ENCODE peak calls at places on chromosome 22, in nine cellular contexts. One of them, this sample, is unnamed.

GRCh38 chr22:25281675-25282345 is 62.4 kb downstream of the CRYBB2 start:
- DNase-seq in astrocyte of the spinal cord: no peak
- DNase-seq in cardiac fibroblast: no peak
- DNase-seq in uterus: no peak
- DNase-seq in brain microvascular endothelial cell: no peak
- DNase-seq in epithelial cell of esophagus: no peak
- DNase-seq in GM23338: peak; percentile 78
- DNase-seq in fibroblast of mammary gland: no peak
- DNase-seq in cardiac muscle cell: no peak
- DNase-seq in this sample: no peak

GRCh38 chr22:45876136-45877035 is 100.6 kb downstream of the WNT7B start:
- DNase-seq in astrocyte of the spinal cord: no peak
- DNase-seq in cardiac fibroblast: no peak
- DNase-seq in uterus: no peak
- DNase-seq in brain microvascular endothelial cell: no peak
- DNase-seq in epithelial cell of esophagus: no peak
- DNase-seq in GM23338: no peak
- DNase-seq in fibroblast of mammary gland: no peak
- DNase-seq in cardiac muscle cell: no peak
- DNase-seq in this sample: no peak

GRCh38 chr22:24506802-24507438 is 11.8 kb downstream of the UPB1 start:
- DNase-seq in astrocyte of the spinal cord: no peak
- DNase-seq in cardiac fibroblast: peak; percentile 69
- DNase-seq in uterus: no peak
- DNase-seq in brain microvascular endothelial cell: no peak
- DNase-seq in epithelial cell of esophagus: peak; percentile 66
- DNase-seq in GM23338: peak; percentile 34
- DNase-seq in fibroblast of mammary gland: peak; percentile 46
- DNase-seq in cardiac muscle cell: no peak
- DNase-seq in this sample: peak; percentile 54

GRCh38 chr22:43185860-43186261 is 1.1 kb downstream of the TTLL12 start:
- DNase-seq in astrocyte of the spinal cord: no peak
- DNase-seq in cardiac fibroblast: no peak
- DNase-seq in uterus: peak; percentile 53
- DNase-seq in brain microvascular endothelial cell: peak; percentile 20
- DNase-seq in epithelial cell of esophagus: peak; percentile 42
- DNase-seq in GM23338: peak; percentile 43
- DNase-seq in fibroblast of mammary gland: peak; percentile 37
- DNase-seq in cardiac muscle cell: peak; percentile 50
- DNase-seq in this sample: peak; percentile 18

GRCh38 chr22:34036936-34037335 is 116.7 kb upstream of the LARGE1 start:
- DNase-seq in astrocyte of the spinal cord: no peak
- DNase-seq in cardiac fibroblast: no peak
- DNase-seq in uterus: no peak
- DNase-seq in brain microvascular endothelial cell: no peak
- DNase-seq in epithelial cell of esophagus: no peak
- DNase-seq in GM23338: peak; percentile 62
- DNase-seq in fibroblast of mammary gland: no peak
- DNase-seq in cardiac muscle cell: no peak
- DNase-seq in this sample: peak; percentile 3

GRCh38 chr22:29998627-29999026 is 81.6 kb upstream of the HORMAD2 start:
- DNase-seq in astrocyte of the spinal cord: no peak
- DNase-seq in cardiac fibroblast: peak; percentile 86
- DNase-seq in uterus: no peak
- DNase-seq in brain microvascular endothelial cell: no peak
- DNase-seq in epithelial cell of esophagus: no peak
- DNase-seq in GM23338: peak; percentile 46
- DNase-seq in fibroblast of mammary gland: peak; percentile 73
- DNase-seq in cardiac muscle cell: no peak
- DNase-seq in this sample: peak; percentile 9

GRCh38 chr22:45877651-45878050 is 99.3 kb downstream of the WNT7B start:
- DNase-seq in astrocyte of the spinal cord: no peak
- DNase-seq in cardiac fibroblast: no peak
- DNase-seq in uterus: no peak
- DNase-seq in brain microvascular endothelial cell: no peak
- DNase-seq in epithelial cell of esophagus: no peak
- DNase-seq in GM23338: no peak
- DNase-seq in fibroblast of mammary gland: no peak
- DNase-seq in cardiac muscle cell: no peak
- DNase-seq in this sample: no peak

GRCh38 chr22:47782461-47783075 is 1020.1 kb downstream of the TBC1D22A start:
- DNase-seq in astrocyte of the spinal cord: no peak
- DNase-seq in cardiac fibroblast: no peak
- DNase-seq in uterus: no peak
- DNase-seq in brain microvascular endothelial cell: no peak
- DNase-seq in epithelial cell of esophagus: no peak
- DNase-seq in GM23338: no peak
- DNase-seq in fibroblast of mammary gland: no peak
- DNase-seq in cardiac muscle cell: no peak
- DNase-seq in this sample: no peak

GRCh38 chr22:40196628-40197027 is 18.9 kb downstream of the TNRC6B start:
- DNase-seq in astrocyte of the spinal cord: peak; percentile 92
- DNase-seq in cardiac fibroblast: peak; percentile 94
- DNase-seq in uterus: peak; percentile 80
- DNase-seq in brain microvascular endothelial cell: peak; percentile 90
- DNase-seq in epithelial cell of esophagus: peak; percentile 92
- DNase-seq in GM23338: no peak
- DNase-seq in fibroblast of mammary gland: peak; percentile 98
- DNase-seq in cardiac muscle cell: peak; percentile 89
- DNase-seq in this sample: peak; percentile 29

GRCh38 chr22:43006753-43007152 is 8.2 kb downstream of the PACSIN2 start:
- DNase-seq in astrocyte of the spinal cord: no peak
- DNase-seq in cardiac fibroblast: no peak
- DNase-seq in uterus: no peak
- DNase-seq in brain microvascular endothelial cell: no peak
- DNase-seq in epithelial cell of esophagus: no peak
- DNase-seq in GM23338: no peak
- DNase-seq in fibroblast of mammary gland: no peak
- DNase-seq in cardiac muscle cell: no peak
- DNase-seq in this sample: no peak

GRCh38 chr22:24162377-24162927 is 18.8 kb upstream of the SUSD2 start:
- DNase-seq in astrocyte of the spinal cord: no peak
- DNase-seq in cardiac fibroblast: no peak
- DNase-seq in uterus: no peak
- DNase-seq in brain microvascular endothelial cell: no peak
- DNase-seq in epithelial cell of esophagus: no peak
- DNase-seq in GM23338: no peak
- DNase-seq in fibroblast of mammary gland: no peak
- DNase-seq in cardiac muscle cell: no peak
- DNase-seq in this sample: peak; percentile 33

GRCh38 chr22:45268167-45268957 is 16.4 kb upstream of the UPK3A start:
- DNase-seq in astrocyte of the spinal cord: no peak
- DNase-seq in cardiac fibroblast: no peak
- DNase-seq in uterus: peak; percentile 40
- DNase-seq in brain microvascular endothelial cell: no peak
- DNase-seq in epithelial cell of esophagus: no peak
- DNase-seq in GM23338: peak; percentile 95
- DNase-seq in fibroblast of mammary gland: no peak
- DNase-seq in cardiac muscle cell: peak; percentile 21
- DNase-seq in this sample: no peak

GRCh38 chr22:48070760-48071159 is 1308.3 kb downstream of the TBC1D22A start:
- DNase-seq in astrocyte of the spinal cord: no peak
- DNase-seq in cardiac fibroblast: no peak
- DNase-seq in uterus: no peak
- DNase-seq in brain microvascular endothelial cell: no peak
- DNase-seq in epithelial cell of esophagus: no peak
- DNase-seq in GM23338: peak; percentile 22
- DNase-seq in fibroblast of mammary gland: no peak
- DNase-seq in cardiac muscle cell: no peak
- DNase-seq in this sample: peak; percentile 6

GRCh38 chr22:39546889-39547586 is 14.5 kb upstream of the RPS19BP1 start:
- DNase-seq in astrocyte of the spinal cord: peak; percentile 47
- DNase-seq in cardiac fibroblast: peak; percentile 39
- DNase-seq in uterus: no peak
- DNase-seq in brain microvascular endothelial cell: peak; percentile 57
- DNase-seq in epithelial cell of esophagus: peak; percentile 39
- DNase-seq in GM23338: no peak
- DNase-seq in fibroblast of mammary gland: peak; percentile 39
- DNase-seq in cardiac muscle cell: no peak
- DNase-seq in this sample: no peak

GRCh38 chr22:30928401-30928800 is 40.2 kb downstream of the MORC2 start:
- DNase-seq in astrocyte of the spinal cord: no peak
- DNase-seq in cardiac fibroblast: no peak
- DNase-seq in uterus: no peak
- DNase-seq in brain microvascular endothelial cell: no peak
- DNase-seq in epithelial cell of esophagus: no peak
- DNase-seq in GM23338: no peak
- DNase-seq in fibroblast of mammary gland: no peak
- DNase-seq in cardiac muscle cell: no peak
- DNase-seq in this sample: no peak

DNA sequence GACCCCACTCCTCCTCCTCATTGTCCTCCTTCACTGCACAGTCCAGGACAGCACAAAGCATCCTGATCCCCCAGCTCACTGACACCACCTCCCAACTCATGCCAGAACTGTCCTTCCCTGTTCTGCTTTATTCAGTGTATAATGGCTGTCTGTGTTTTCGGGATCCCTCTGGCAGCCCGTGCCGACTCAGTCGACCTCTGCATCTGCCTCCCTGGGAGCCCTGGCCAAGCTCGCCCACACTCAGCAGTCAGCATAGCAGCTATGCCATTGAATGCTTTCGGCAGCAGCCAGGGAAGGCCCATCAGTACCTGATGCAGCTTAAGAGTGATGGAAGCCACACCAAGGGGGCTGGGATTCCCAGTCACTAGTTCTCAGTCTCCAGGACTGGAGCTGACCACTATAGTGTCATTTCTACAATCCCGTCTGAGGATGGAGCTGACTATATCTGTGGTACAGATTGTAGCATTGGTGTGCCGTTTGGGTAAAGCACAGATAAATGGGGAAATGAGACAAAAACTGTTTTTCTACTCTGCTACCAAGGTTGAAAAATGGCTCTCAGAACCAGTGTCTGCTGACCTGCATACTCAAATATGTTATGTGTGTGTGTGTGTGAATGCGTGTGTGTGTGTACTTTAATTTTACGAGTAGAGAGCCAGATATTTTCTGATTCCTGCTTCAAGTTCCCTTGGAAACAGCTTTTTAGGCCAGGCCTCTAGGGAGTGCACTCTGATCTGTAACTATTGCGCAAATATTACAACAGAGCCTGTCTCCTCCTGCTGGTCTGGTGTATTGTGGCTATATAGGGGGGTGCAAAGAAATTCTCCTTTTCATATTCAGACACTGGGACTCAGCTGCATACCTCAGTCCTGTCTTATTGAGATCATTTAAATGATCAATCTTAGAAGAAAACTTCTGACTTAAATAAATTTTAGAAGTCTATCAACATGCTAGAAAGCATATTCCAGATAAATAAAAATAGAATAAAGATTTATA is 78.8 kb upstream of the TOP3B start:
- DNase-seq in astrocyte of the spinal cord: peak; percentile 12
- DNase-seq in cardiac fibroblast: peak; percentile 92
- DNase-seq in uterus: peak; percentile 77
- DNase-seq in brain microvascular endothelial cell: peak; percentile 17
- DNase-seq in epithelial cell of esophagus: peak; percentile 45
- DNase-seq in GM23338: no peak
- DNase-seq in fibroblast of mammary gland: peak; percentile 62
- DNase-seq in cardiac muscle cell: peak; percentile 93
- DNase-seq in this sample: no peak
- TF ChIP-seq CTCF in astrocyte of the spinal cord: peak; percentile 14
- TF ChIP-seq CTCF in cardiac fibroblast: peak; percentile 45
- TF ChIP-seq CTCF in uterus: no peak
- TF ChIP-seq CTCF in brain microvascular endothelial cell: peak; percentile 31
- TF ChIP-seq CTCF in epithelial cell of esophagus: peak; percentile 35
- TF ChIP-seq CTCF in GM23338: no peak
- TF ChIP-seq CTCF in fibroblast of mammary gland: peak; percentile 30
- TF ChIP-seq CTCF in cardiac muscle cell: peak; percentile 51
- TF ChIP-seq CTCF in this sample: no peak

GRCh38 chr22:26570864-26571525 is 18.9 kb downstream of the TPST2 start:
- DNase-seq in astrocyte of the spinal cord: no peak
- DNase-seq in cardiac fibroblast: no peak
- DNase-seq in uterus: no peak
- DNase-seq in brain microvascular endothelial cell: no peak
- DNase-seq in epithelial cell of esophagus: no peak
- DNase-seq in GM23338: no peak
- DNase-seq in fibroblast of mammary gland: no peak
- DNase-seq in cardiac muscle cell: no peak
- DNase-seq in this sample: no peak

GRCh38 chr22:26573026-26573662 is 16.8 kb downstream of the TPST2 start:
- DNase-seq in astrocyte of the spinal cord: peak; percentile 42
- DNase-seq in cardiac fibroblast: peak; percentile 36
- DNase-seq in uterus: peak; percentile 51
- DNase-seq in brain microvascular endothelial cell: no peak
- DNase-seq in epithelial cell of esophagus: no peak
- DNase-seq in GM23338: no peak
- DNase-seq in fibroblast of mammary gland: no peak
- DNase-seq in cardiac muscle cell: peak; percentile 71
- DNase-seq in this sample: no peak

GRCh38 chr22:26577081-26577480 is 12.9 kb downstream of the TPST2 start:
- DNase-seq in astrocyte of the spinal cord: no peak
- DNase-seq in cardiac fibroblast: no peak
- DNase-seq in uterus: no peak
- DNase-seq in brain microvascular endothelial cell: no peak
- DNase-seq in epithelial cell of esophagus: no peak
- DNase-seq in GM23338: no peak
- DNase-seq in fibroblast of mammary gland: no peak
- DNase-seq in cardiac muscle cell: no peak
- DNase-seq in this sample: no peak

GRCh38 chr22:26576026-26576680 is 13.8 kb downstream of the TPST2 start:
- DNase-seq in astrocyte of the spinal cord: no peak
- DNase-seq in cardiac fibroblast: no peak
- DNase-seq in uterus: no peak
- DNase-seq in brain microvascular endothelial cell: peak; percentile 14
- DNase-seq in epithelial cell of esophagus: no peak
- DNase-seq in GM23338: no peak
- DNase-seq in fibroblast of mammary gland: no peak
- DNase-seq in cardiac muscle cell: no peak
- DNase-seq in this sample: no peak

GRCh38 chr22:26574001-26574723 is 15.8 kb downstream of the TPST2 start:
- DNase-seq in astrocyte of the spinal cord: no peak
- DNase-seq in cardiac fibroblast: no peak
- DNase-seq in uterus: no peak
- DNase-seq in brain microvascular endothelial cell: no peak
- DNase-seq in epithelial cell of esophagus: no peak
- DNase-seq in GM23338: no peak
- DNase-seq in fibroblast of mammary gland: no peak
- DNase-seq in cardiac muscle cell: no peak
- DNase-seq in this sample: no peak
- H3K4me3 ChIP-seq in astrocyte of the spinal cord: no peak overlapping the region
- H3K4me3 ChIP-seq in cardiac fibroblast: no peak overlapping the region
- H3K4me3 ChIP-seq in uterus: no peak overlapping the region
- H3K4me3 ChIP-seq in brain microvascular endothelial cell: no peak overlapping the region
- H3K4me3 ChIP-seq in epithelial cell of esophagus: no peak overlapping the region
- H3K4me3 ChIP-seq in GM23338: no peak overlapping the region
- H3K4me3 ChIP-seq in fibroblast of mammary gland: no peak overlapping the region
- H3K4me3 ChIP-seq in cardiac muscle cell: no peak overlapping the region
- H3K4me3 ChIP-seq in this sample: no peak overlapping the region

GRCh38 chr22:19035474-19036228 is 86.6 kb downstream of the DGCR2 start:
- DNase-seq in astrocyte of the spinal cord: no peak
- DNase-seq in cardiac fibroblast: peak; percentile 7
- DNase-seq in uterus: no peak
- DNase-seq in brain microvascular endothelial cell: no peak
- DNase-seq in epithelial cell of esophagus: no peak
- DNase-seq in GM23338: peak; percentile 74
- DNase-seq in fibroblast of mammary gland: no peak
- DNase-seq in cardiac muscle cell: peak; percentile 12
- DNase-seq in this sample: peak; percentile 11
- TF ChIP-seq CTCF in astrocyte of the spinal cord: peak; percentile 23
- TF ChIP-seq CTCF in cardiac fibroblast: no peak
- TF ChIP-seq CTCF in uterus: no peak
- TF ChIP-seq CTCF in brain microvascular endothelial cell: no peak
- TF ChIP-seq CTCF in epithelial cell of esophagus: no peak
- TF ChIP-seq CTCF in GM23338: peak; percentile 34
- TF ChIP-seq CTCF in fibroblast of mammary gland: no peak
- TF ChIP-seq CTCF in cardiac muscle cell: no peak
- TF ChIP-seq CTCF in this sample: no peak

GRCh38 chr22:35956850-35957249 is 71.8 kb downstream of the RBFOX2 start:
- DNase-seq in astrocyte of the spinal cord: no peak
- DNase-seq in cardiac fibroblast: no peak
- DNase-seq in uterus: no peak
- DNase-seq in brain microvascular endothelial cell: no peak
- DNase-seq in epithelial cell of esophagus: no peak
- DNase-seq in GM23338: no peak
- DNase-seq in fibroblast of mammary gland: no peak
- DNase-seq in cardiac muscle cell: no peak
- DNase-seq in this sample: peak; percentile 61
- H3K4me3 ChIP-seq in astrocyte of the spinal cord: no peak overlapping the region
- H3K4me3 ChIP-seq in cardiac fibroblast: no peak overlapping the region
- H3K4me3 ChIP-seq in uterus: no peak overlapping the region
- H3K4me3 ChIP-seq in brain microvascular endothelial cell: no peak overlapping the region
- H3K4me3 ChIP-seq in epithelial cell of esophagus: no peak overlapping the region
- H3K4me3 ChIP-seq in GM23338: no peak overlapping the region
- H3K4me3 ChIP-seq in fibroblast of mammary gland: no peak overlapping the region
- H3K4me3 ChIP-seq in cardiac muscle cell: no peak overlapping the region
- H3K4me3 ChIP-seq in this sample: no peak overlapping the region

This sample was measured in GM12865.